ENCODE peak calls at places on chromosomes 2 and 18, in four cellular contexts. One of them, this sample, is unnamed.

GRCh38 chr18:48017625-48018024 is 87.2 kb upstream of the SMAD2 start:
- DNase-seq in dorsolateral prefrontal cortex: no peak
- DNase-seq in lung: no peak
- DNase-seq in heart left ventricle: no peak
- DNase-seq in this sample: no peak

GRCh38 chr2:17166506-17166905 is 351.7 kb downstream of the RAD51AP2 start:
- DNase-seq in heart left ventricle: no peak
- DNase-seq in lung: no peak
- DNase-seq in dorsolateral prefrontal cortex: peak
- DNase-seq in this sample: peak

GRCh38 chr2:166862582-166863132 is 25.6 kb upstream of the XIRP2 start:
- DNase-seq in heart left ventricle: no peak
- DNase-seq in dorsolateral prefrontal cortex: no peak
- DNase-seq in lung: no peak
- DNase-seq in this sample: no peak

GRCh38 chr18:39946623-39947061 is 2008.4 kb upstream of the PIK3C3 start:
- DNase-seq in heart left ventricle: no peak
- DNase-seq in lung: peak
- DNase-seq in dorsolateral prefrontal cortex: no peak
- DNase-seq in this sample: peak

GRCh38 chr2:237649541-237650454 is 22.4 kb downstream of the LRRFIP1 start:
- DNase-seq in lung: no peak
- DNase-seq in dorsolateral prefrontal cortex: no peak
- DNase-seq in heart left ventricle: peak
- DNase-seq in this sample: no peak

GRCh38 chr2:177127821-177128220 is 84.8 kb upstream of the HNRNPA3 start:
- DNase-seq in dorsolateral prefrontal cortex: no peak
- DNase-seq in heart left ventricle: no peak
- DNase-seq in lung: no peak
- DNase-seq in this sample: no peak

GRCh38 chr2:29848566-29849310 is 72.6 kb downstream of the ALK start:
- DNase-seq in dorsolateral prefrontal cortex: no peak
- DNase-seq in lung: no peak
- DNase-seq in heart left ventricle: no peak
- DNase-seq in this sample: no peak

GRCh38 chr2:73985318-73986084 is 791 bp downstream of the TET3 start:
- DNase-seq in lung: peak
- DNase-seq in heart left ventricle: peak
- DNase-seq in dorsolateral prefrontal cortex: no peak
- DNase-seq in this sample: no peak

GRCh38 chr2:15486770-15487169 is 74.4 kb downstream of the NBAS start:
- DNase-seq in dorsolateral prefrontal cortex: no peak
- DNase-seq in lung: no peak
- DNase-seq in heart left ventricle: no peak
- DNase-seq in this sample: no peak

GRCh38 chr2:132373391-132374135 is 43.0 kb upstream of the GPR39 start:
- DNase-seq in dorsolateral prefrontal cortex: no peak
- DNase-seq in heart left ventricle: no peak
- DNase-seq in lung: no peak
- DNase-seq in this sample: no peak

GRCh38 chr18:7517852-7518251 is 49.3 kb upstream of the PTPRM start:
- DNase-seq in lung: no peak
- DNase-seq in heart left ventricle: no peak
- DNase-seq in dorsolateral prefrontal cortex: no peak
- DNase-seq in this sample: no peak

GRCh38 chr2:220296174-220296573 is 668.7 kb downstream of the SLC4A3 start:
- DNase-seq in dorsolateral prefrontal cortex: no peak
- DNase-seq in lung: no peak
- DNase-seq in heart left ventricle: no peak
- DNase-seq in this sample: peak

GRCh38 chr2:140747097-140747496 is 1383.7 kb downstream of the LRP1B start:
- DNase-seq in lung: no peak
- DNase-seq in heart left ventricle: no peak
- DNase-seq in dorsolateral prefrontal cortex: no peak
- DNase-seq in this sample: no peak

GRCh38 chr2:15755528-15755927 is 163.9 kb downstream of the DDX1 start:
- DNase-seq in dorsolateral prefrontal cortex: no peak
- DNase-seq in lung: no peak
- DNase-seq in heart left ventricle: no peak
- DNase-seq in this sample: no peak

GRCh38 chr2:36322108-36322507 is 33.5 kb upstream of the CRIM1 start:
- DNase-seq in dorsolateral prefrontal cortex: no peak
- DNase-seq in heart left ventricle: no peak
- DNase-seq in lung: no peak
- DNase-seq in this sample: peak

GRCh38 chr2:45218931-45219339 is 209.7 kb upstream of the SIX2 start:
- DNase-seq in dorsolateral prefrontal cortex: no peak
- DNase-seq in lung: peak
- DNase-seq in heart left ventricle: no peak
- DNase-seq in this sample: no peak

GRCh38 chr2:177604291-177605065 is 211.9 kb downstream of the AGPS start:
- DNase-seq in heart left ventricle: no peak
- DNase-seq in lung: no peak
- DNase-seq in dorsolateral prefrontal cortex: peak
- DNase-seq in this sample: peak

GRCh38 chr2:149894760-149895159 is 307.2 kb upstream of the MMADHC start:
- DNase-seq in heart left ventricle: no peak
- DNase-seq in dorsolateral prefrontal cortex: no peak
- DNase-seq in lung: no peak
- DNase-seq in this sample: peak

GRCh38 chr2:217604527-217605279 is 398.1 kb downstream of the TNS1 start:
- DNase-seq in heart left ventricle: peak
- DNase-seq in lung: no peak
- DNase-seq in dorsolateral prefrontal cortex: peak
- DNase-seq in this sample: no peak

GRCh38 chr2:46935071-46935470 is 19.5 kb upstream of the MCFD2 start:
- DNase-seq in lung: no peak
- DNase-seq in dorsolateral prefrontal cortex: no peak
- DNase-seq in heart left ventricle: no peak
- DNase-seq in this sample: no peak

DNA sequence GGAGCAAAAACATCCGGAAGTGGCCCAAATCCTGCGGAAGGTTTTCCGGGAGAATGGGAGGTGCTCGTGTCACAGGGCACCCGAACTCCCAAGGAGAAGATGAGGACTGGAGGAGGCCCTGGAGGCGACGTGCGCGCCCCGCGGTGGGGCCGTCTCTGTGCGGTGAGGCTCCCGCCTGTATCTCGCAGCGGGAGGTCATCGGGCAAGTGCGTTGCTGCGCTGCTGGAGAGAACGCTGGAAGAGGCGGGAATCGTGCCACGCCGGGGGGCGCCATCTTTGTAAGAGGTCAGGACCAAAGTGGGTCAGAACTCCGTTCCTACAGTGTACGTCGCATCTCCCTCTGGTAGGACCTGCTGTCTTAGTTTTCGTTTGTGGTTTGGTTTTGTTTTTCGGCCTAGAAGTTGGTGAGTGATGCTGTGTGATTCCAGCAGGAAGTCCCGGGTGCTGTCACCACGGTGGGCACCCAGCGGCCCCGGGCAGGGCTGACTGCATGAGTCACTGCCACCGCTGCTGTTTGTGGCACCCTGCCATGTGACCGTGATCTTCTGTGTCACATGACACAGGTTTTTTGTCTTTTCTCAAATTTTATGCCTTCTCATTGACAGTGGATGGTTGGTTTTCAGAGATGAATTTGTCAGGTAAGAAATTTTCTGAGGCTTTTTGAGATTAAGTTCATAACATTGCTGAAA is 21.5 kb upstream of the ATP9B start:
- DNase-seq in heart left ventricle: no peak
- DNase-seq in lung: no peak
- DNase-seq in dorsolateral prefrontal cortex: no peak
- DNase-seq in this sample: no peak
- H3K4me3 ChIP-seq in heart left ventricle: no peak
- H3K4me3 ChIP-seq in lung: no peak
- H3K4me3 ChIP-seq in dorsolateral prefrontal cortex: no peak
- H3K4me3 ChIP-seq in this sample: no peak

GRCh38 chr2:127142663-127143630 is 36.0 kb upstream of the BIN1 start:
- DNase-seq in dorsolateral prefrontal cortex: no peak
- DNase-seq in heart left ventricle: no peak
- DNase-seq in lung: no peak
- DNase-seq in this sample: peak
- TF ChIP-seq CTCF in dorsolateral prefrontal cortex: no peak
- TF ChIP-seq CTCF in heart left ventricle: no peak
- TF ChIP-seq CTCF in lung: no peak
- TF ChIP-seq CTCF in this sample: peak

GRCh38 chr2:28469304-28469703 is 26.6 kb upstream of the PLB1 start:
- DNase-seq in dorsolateral prefrontal cortex: no peak
- DNase-seq in heart left ventricle: no peak
- DNase-seq in lung: no peak
- DNase-seq in this sample: no peak

GRCh38 chr2:28471214-28471613 is 24.6 kb upstream of the PLB1 start:
- DNase-seq in lung: no peak
- DNase-seq in heart left ventricle: no peak
- DNase-seq in dorsolateral prefrontal cortex: no peak
- DNase-seq in this sample: no peak

GRCh38 chr2:28471701-28472236 is 24.1 kb upstream of the PLB1 start:
- DNase-seq in lung: no peak
- DNase-seq in dorsolateral prefrontal cortex: no peak
- DNase-seq in heart left ventricle: no peak
- DNase-seq in this sample: no peak

GRCh38 chr2:28470759-28471158 is 25.1 kb upstream of the PLB1 start:
- DNase-seq in dorsolateral prefrontal cortex: no peak
- DNase-seq in lung: no peak
- DNase-seq in heart left ventricle: no peak
- DNase-seq in this sample: no peak

GRCh38 chr2:28469947-28470585 is 25.8 kb upstream of the PLB1 start:
- DNase-seq in lung: no peak
- DNase-seq in dorsolateral prefrontal cortex: no peak
- DNase-seq in heart left ventricle: no peak
- DNase-seq in this sample: no peak
- H3K4me3 ChIP-seq in lung: no peak
- H3K4me3 ChIP-seq in dorsolateral prefrontal cortex: no peak
- H3K4me3 ChIP-seq in heart left ventricle: no peak
- H3K4me3 ChIP-seq in this sample: no peak

GRCh38 chr18:76346490-76347130 is 148.4 kb downstream of the ZNF516 start:
- DNase-seq in dorsolateral prefrontal cortex: no peak
- DNase-seq in lung: no peak
- DNase-seq in heart left ventricle: no peak
- DNase-seq in this sample: no peak

GRCh38 chr18:76347341-76347740 is 147.7 kb downstream of the ZNF516 start:
- DNase-seq in dorsolateral prefrontal cortex: no peak
- DNase-seq in lung: no peak
- DNase-seq in heart left ventricle: no peak
- DNase-seq in this sample: no peak

GRCh38 chr18:76350134-76351025 is 144.7 kb downstream of the ZNF516 start:
- DNase-seq in dorsolateral prefrontal cortex: no peak
- DNase-seq in lung: no peak
- DNase-seq in heart left ventricle: no peak
- DNase-seq in this sample: no peak

GRCh38 chr18:76349067-76349715 is 145.9 kb downstream of the ZNF516 start:
- DNase-seq in lung: peak
- DNase-seq in heart left ventricle: no peak
- DNase-seq in dorsolateral prefrontal cortex: peak
- DNase-seq in this sample: peak

DNA sequence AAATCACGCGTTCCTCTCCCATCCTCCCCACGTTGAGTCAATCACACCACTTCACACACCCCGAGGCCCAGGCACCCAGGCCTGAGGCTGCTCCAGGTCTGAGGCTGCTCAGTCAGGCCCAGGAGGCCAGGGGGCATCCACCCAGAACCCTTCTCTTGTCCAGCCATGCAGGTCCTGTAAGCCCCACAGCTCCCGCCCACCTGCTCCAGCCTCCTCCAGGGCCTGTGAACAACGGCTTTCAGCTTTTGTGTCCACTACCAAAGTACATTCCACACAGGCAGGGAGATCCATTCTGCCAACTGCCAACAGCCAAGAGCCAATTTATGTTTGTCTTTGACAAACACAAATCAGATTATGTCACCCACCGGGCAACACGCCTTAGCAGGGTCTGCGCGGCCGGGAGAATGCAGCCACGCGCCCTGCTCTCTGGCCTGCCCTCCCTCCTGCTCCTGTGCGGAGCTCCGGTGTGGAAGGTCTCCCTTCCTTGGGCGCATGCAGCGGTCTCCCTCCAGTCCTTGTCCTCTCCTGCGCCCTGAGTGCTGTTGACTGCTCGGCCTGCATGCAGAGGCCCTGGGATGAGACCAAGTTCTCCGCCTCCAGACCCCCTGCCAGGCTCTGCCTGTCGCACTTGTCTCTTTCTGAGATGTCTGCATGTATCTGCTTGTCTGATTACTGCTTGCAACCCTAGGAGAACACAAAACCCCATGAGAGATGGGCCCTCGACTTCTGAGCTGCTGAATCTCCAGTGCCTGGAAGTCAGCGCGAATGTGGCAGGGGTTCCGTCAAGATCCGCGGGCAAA is 146.6 kb downstream of the ZNF516 start:
- DNase-seq in heart left ventricle: no peak
- DNase-seq in lung: no peak
- DNase-seq in dorsolateral prefrontal cortex: no peak
- DNase-seq in this sample: no peak
- TF ChIP-seq CTCF in heart left ventricle: no peak
- TF ChIP-seq CTCF in lung: no peak
- TF ChIP-seq CTCF in dorsolateral prefrontal cortex: no peak
- TF ChIP-seq CTCF in this sample: no peak